ENCODE peak calls at places on chromosome 14, in ten cellular contexts. L, D, F, X, B, U, I, M, H and K are unnamed samples.
A peak's percentile ranks its signal among the peaks of the same experiment; 100 is the strongest.

GRCh38 chr14:68417007-68417659 is 375.7 kb downstream of the ZFP36L1 start:
- DNase-seq in I (no peak), M (no peak), B (no peak), X (no peak), H (no peak), U (no peak), D (peak; percentile 33), L (no peak), F (no peak), K (no peak)

GRCh38 chr14:69056389-69056788 is 77.3 kb upstream of the ACTN1 start:
- DNase-seq in H (peak; percentile 69), D (no peak), X (no peak), M (no peak), U (no peak), F (no peak), L (no peak), I (no peak), B (no peak), K (no peak)

GRCh38 chr14:63986789-63987533 is 134.2 kb downstream of the SYNE2 start:
- DNase-seq in U (no peak), D (no peak), B (no peak), H (no peak), X (no peak), F (no peak), L (no peak), M (no peak), I (no peak), K (no peak)

GRCh38 chr14:59274991-59275391 is 86.5 kb downstream of the DAAM1 start:
- DNase-seq in U (no peak), I (no peak), X (no peak), B (no peak), H (no peak), D (no peak), L (no peak), F (peak; percentile 67), M (no peak), K (no peak)

GRCh38 chr14:69318241-69318640 is 58.3 kb downstream of the GALNT16 start:
- DNase-seq in I (no peak), D (no peak), F (no peak), H (no peak), L (no peak), B (no peak), X (no peak), U (peak; percentile 43), M (peak; percentile 39), K (no peak)

GRCh38 chr14:51648296-51648695 is 3.4 kb upstream of the FRMD6 start:
- DNase-seq in U (no peak), B (no peak), L (no peak), D (no peak), X (no peak), I (no peak), F (no peak), H (no peak), M (no peak), K (no peak)

GRCh38 chr14:71474866-71475265 is 457.4 kb upstream of the RGS6 start:
- DNase-seq in F (no peak), M (no peak), X (no peak), D (no peak), U (no peak), L (no peak), B (no peak), H (no peak), I (no peak), K (no peak)

GRCh38 chr14:62957562-62957961 is 87.7 kb downstream of the KCNH5 start:
- DNase-seq in F (no peak), B (no peak), U (no peak), I (no peak), X (no peak), H (no peak), D (no peak), M (no peak), L (no peak), K (no peak)

GRCh38 chr14:32366995-32367394 is 37.9 kb downstream of the AKAP6 start:
- DNase-seq in M (no peak), F (no peak), X (no peak), L (no peak), H (no peak), I (no peak), D (no peak), U (no peak), B (no peak), K (no peak)

GRCh38 chr14:77467801-77468200 is 9.9 kb downstream of the AHSA1 start:
- DNase-seq in M (no peak), D (no peak), X (no peak), F (no peak), L (no peak), H (no peak), I (no peak), B (no peak), U (no peak), K (no peak)

GRCh38 chr14:69687963-69688649 is 76.7 kb downstream of the SUSD6 start:
- DNase-seq in M (no peak), I (no peak), L (no peak), F (no peak), H (peak; percentile 25), U (no peak), D (no peak), X (no peak), B (no peak), K (no peak)

GRCh38 chr14:38339704-38340103 is 83.8 kb upstream of the CLEC14A start:
- DNase-seq in L (no peak), H (no peak), F (no peak), I (no peak), B (no peak), X (no peak), M (no peak), U (no peak), D (no peak), K (no peak)
- TF ChIP-seq EP300 in L (no peak), H (no peak), F (no peak), I (no peak), B (no peak), X (no peak), M (no peak), U (no peak), D (no peak), K (no peak)

GRCh38 chr14:20801726-20802125 is 918 bp downstream of the RNASE1 start:
- DNase-seq in U (no peak), H (no peak), B (no peak), I (no peak), D (peak; percentile 66), M (no peak), F (no peak), X (no peak), L (peak; percentile 59), K (no peak)

GRCh38 chr14:20802341-20803084 is at the start of gene RNASE1:
- DNase-seq in L (peak; percentile 59), D (peak; percentile 71), B (peak; percentile 6), H (no peak), I (peak; percentile 66), M (no peak), X (no peak), F (no peak), U (no peak), K (no peak)

GRCh38 chr14:20799955-20800544 is 2.6 kb downstream of the RNASE1 start:
- DNase-seq in F (no peak), I (peak; percentile 72), B (no peak), U (no peak), X (no peak), D (peak; percentile 33), M (no peak), L (no peak), H (no peak), K (peak; percentile 31)

GRCh38 chr14:20805485-20805884 is 2.8 kb upstream of the RNASE1 start:
- DNase-seq in F (no peak), M (no peak), X (no peak), L (no peak), I (no peak), U (no peak), B (no peak), D (no peak), H (no peak), K (no peak)

GRCh38 chr14:20803221-20803620 is 577 bp upstream of the RNASE1 start:
- DNase-seq in X (no peak), B (no peak), D (no peak), I (no peak), U (no peak), F (no peak), L (peak; percentile 50), H (no peak), M (no peak), K (no peak)
- H3K4me3 ChIP-seq in X (peak overlapping the region; percentile 44), B (no peak overlapping the region), D (no peak overlapping the region), I (no peak overlapping the region), U (no peak overlapping the region), F (no peak overlapping the region), L (no peak overlapping the region), H (no peak overlapping the region), M (no peak overlapping the region), K (peak overlapping the region; percentile 45)

GRCh38 chr14:24995016-24995415 is 54.9 kb downstream of the STXBP6 start:
- DNase-seq in X (no peak), M (no peak), U (no peak), I (no peak), F (no peak), D (no peak), L (no peak), H (no peak), B (no peak), K (no peak)

GRCh38 chr14:24996930-24997329 is 53.0 kb downstream of the STXBP6 start:
- DNase-seq in B (no peak), L (no peak), D (no peak), I (no peak), F (no peak), M (no peak), U (no peak), X (no peak), H (no peak), K (no peak)

GRCh38 chr14:24997335-24997734 is 52.6 kb downstream of the STXBP6 start:
- DNase-seq in F (no peak), B (no peak), M (no peak), I (no peak), U (no peak), D (no peak), L (no peak), H (no peak), X (no peak), K (no peak)

GRCh38 chr14:25001096-25001982 is 48.6 kb downstream of the STXBP6 start:
- DNase-seq in L (no peak), I (no peak), X (no peak), D (no peak), U (no peak), F (no peak), M (no peak), H (no peak), B (no peak), K (peak; percentile 24)

DNA sequence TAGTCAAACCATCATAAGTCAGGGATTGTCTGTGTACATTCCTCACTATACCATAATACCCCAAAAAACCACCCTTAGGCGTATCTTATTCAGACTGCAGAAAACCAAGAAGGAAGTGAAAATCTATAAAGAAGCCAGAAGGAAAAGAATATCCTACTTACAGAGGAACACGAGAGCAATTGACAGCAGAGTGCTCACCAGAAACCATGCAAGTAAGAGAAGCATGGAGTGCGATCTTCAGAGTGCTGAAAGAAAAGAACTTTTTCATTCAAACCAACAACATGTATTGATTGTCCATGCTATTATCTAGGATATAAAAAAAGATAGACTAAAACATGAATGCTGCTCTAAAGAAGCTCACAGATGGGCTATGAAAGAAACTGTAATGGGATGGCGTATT is 50.8 kb downstream of the STXBP6 start:
- DNase-seq in M (no peak), I (no peak), L (no peak), U (no peak), D (no peak), F (no peak), B (no peak), H (no peak), X (no peak), K (no peak)
- H3K4me1 ChIP-seq in M (peaks cover 2% of the 10 kb centered on the region), I (peaks cover 10% of the 10 kb centered on the region), L (no peaks in the 10 kb centered on the region), U (peaks cover 9% of the 10 kb centered on the region), D (peaks cover 12% of the 10 kb centered on the region), F (no peaks in the 10 kb centered on the region), B (no peaks in the 10 kb centered on the region), H (no peaks in the 10 kb centered on the region), X (peaks cover 33% of the 10 kb centered on the region), K (no peaks in the 10 kb centered on the region)

GRCh38 chr14:102945346-102946130 is 23.1 kb downstream of the AMN start:
- DNase-seq in D (no peak), X (no peak), B (no peak), F (no peak), L (no peak), U (no peak), H (no peak), M (no peak), I (no peak), K (no peak)
- TF ChIP-seq EP300 in D (no peak), X (no peak), B (no peak), F (no peak), L (no peak), U (no peak), H (no peak), M (no peak), I (no peak), K (no peak)